ENCODE peak calls at places on chromosomes 3 and 15, in seven cellular contexts. C is CD8-positive, alpha-beta memory T cell; R is GM13976; U is activated CD4-positive, alpha-beta T cell treated with anti-CD3 and anti-CD28 coated beads for 24 hours; Y is ELR; B is nephron progenitor cell; H is adrenal gland. S is an unnamed sample.

GRCh38 chr3:27639271-27639670 is 82.9 kb downstream of the EOMES start:
- DNase-seq in C (peak), R (no peak), U (no peak), Y (no peak), B (no peak), H (no peak), S (no peak)

GRCh38 chr3:11629716-11630115 is 14.0 kb downstream of the VGLL4 start:
- DNase-seq in C (no peak), R (no peak), U (no peak), Y (no peak), B (no peak), H (no peak), S (no peak)

GRCh38 chr3:64150527-64151238 is 74.6 kb downstream of the PRICKLE2 start:
- DNase-seq in C (no peak), R (no peak), U (no peak), Y (peak), B (no peak), H (no peak), S (no peak)

GRCh38 chr15:100966997-100967396 is 47.8 kb downstream of the LRRK1 start:
- DNase-seq in C (no peak), R (no peak), U (no peak), Y (no peak), B (no peak), H (no peak), S (no peak)

GRCh38 chr15:85757073-85757938 is 37.4 kb downstream of the KLHL25 start:
- DNase-seq in C (no peak), R (no peak), U (no peak), Y (no peak), B (no peak), H (no peak), S (no peak)

GRCh38 chr15:38795471-38796245 is 231.0 kb upstream of the RASGRP1 start:
- DNase-seq in C (no peak), R (no peak), U (no peak), Y (no peak), B (no peak), H (no peak), S (no peak)

GRCh38 chr3:6452974-6453373 is 407.9 kb upstream of the GRM7 start:
- DNase-seq in C (no peak), R (no peak), U (no peak), Y (no peak), B (no peak), H (no peak), S (no peak)

GRCh38 chr3:115789480-115789879 is 166.2 kb downstream of the GAP43 start:
- DNase-seq in C (no peak), R (no peak), U (no peak), Y (no peak), B (no peak), H (no peak), S (no peak)

GRCh38 chr3:133413166-133414020 is 13.5 kb downstream of the BFSP2 start:
- DNase-seq in C (no peak), R (no peak), U (no peak), Y (peak), B (no peak), H (no peak), S (no peak)

GRCh38 chr3:98021821-98022220 is 13.3 kb downstream of the GABRR3 start:
- DNase-seq in C (no peak), R (no peak), U (no peak), Y (peak), B (no peak), H (no peak), S (no peak)

GRCh38 chr3:71109241-71109976 is 474.1 kb downstream of the FOXP1 start:
- DNase-seq in C (no peak), R (no peak), U (no peak), Y (peak), B (no peak), H (no peak), S (no peak)